ENCODE peak calls at places on chromosomes 16 and 17, in six cellular contexts. One of them, this sample, is unnamed. For H3K9me2, the result is how much of the 10 kb centered on the place peaks cover.

GRCh38 chr17:56917559-56918296 is 3.9 kb upstream of the TRIM25 start:
- DNase-seq in MM.1S: no peak
- DNase-seq in GM23248: peak
- DNase-seq in SK-N-SH: no peak
- DNase-seq in OCI-LY7: no peak
- DNase-seq in PC-9: no peak
- DNase-seq in this sample: no peak

GRCh38 chr16:80058236-80058635 is 457.7 kb upstream of the MAF start:
- DNase-seq in OCI-LY7: no peak
- DNase-seq in PC-9: no peak
- DNase-seq in GM23248: no peak
- DNase-seq in MM.1S: no peak
- DNase-seq in SK-N-SH: no peak
- DNase-seq in this sample: peak

GRCh38 chr17:3535253-3535995 is 22.2 kb downstream of the TRPV3 start:
- DNase-seq in OCI-LY7: peak
- DNase-seq in SK-N-SH: peak
- DNase-seq in MM.1S: no peak
- DNase-seq in GM23248: peak
- DNase-seq in PC-9: no peak
- DNase-seq in this sample: peak

GRCh38 chr16:6206080-6206479 is 1108.5 kb upstream of the EEF2KMT start:
- DNase-seq in GM23248: no peak
- DNase-seq in PC-9: no peak
- DNase-seq in OCI-LY7: no peak
- DNase-seq in MM.1S: no peak
- DNase-seq in SK-N-SH: no peak
- DNase-seq in this sample: no peak

GRCh38 chr16:84741351-84741791 is 41.6 kb downstream of the USP10 start:
- DNase-seq in PC-9: no peak
- DNase-seq in MM.1S: no peak
- DNase-seq in SK-N-SH: no peak
- DNase-seq in OCI-LY7: no peak
- DNase-seq in GM23248: peak
- DNase-seq in this sample: no peak

GRCh38 chr16:58226790-58227189 is 28.9 kb upstream of the CSNK2A2 start:
- DNase-seq in GM23248: no peak
- DNase-seq in PC-9: no peak
- DNase-seq in MM.1S: no peak
- DNase-seq in OCI-LY7: no peak
- DNase-seq in SK-N-SH: no peak
- DNase-seq in this sample: no peak

GRCh38 chr16:25064967-25065366 is 46.6 kb upstream of the LCMT1 start:
- DNase-seq in OCI-LY7: no peak
- DNase-seq in PC-9: no peak
- DNase-seq in MM.1S: no peak
- DNase-seq in SK-N-SH: no peak
- DNase-seq in GM23248: peak
- DNase-seq in this sample: no peak

GRCh38 chr16:52553322-52553721 is 6.4 kb upstream of the TOX3 start:
- DNase-seq in SK-N-SH: no peak
- DNase-seq in GM23248: no peak
- DNase-seq in MM.1S: no peak
- DNase-seq in OCI-LY7: no peak
- DNase-seq in PC-9: no peak
- DNase-seq in this sample: no peak

GRCh38 chr17:65297384-65297783 is 160.2 kb downstream of the RGS9 start:
- DNase-seq in GM23248: peak
- DNase-seq in OCI-LY7: no peak
- DNase-seq in SK-N-SH: no peak
- DNase-seq in PC-9: no peak
- DNase-seq in MM.1S: no peak
- DNase-seq in this sample: no peak

GRCh38 chr17:49443862-49444261 is 29.2 kb upstream of the PHB1 start:
- DNase-seq in PC-9: no peak
- DNase-seq in SK-N-SH: no peak
- DNase-seq in OCI-LY7: no peak
- DNase-seq in GM23248: peak
- DNase-seq in MM.1S: no peak
- DNase-seq in this sample: no peak

GRCh38 chr17:51128089-51128488 is 7.4 kb upstream of the SPAG9 start:
- DNase-seq in SK-N-SH: no peak
- DNase-seq in PC-9: no peak
- DNase-seq in GM23248: peak
- DNase-seq in OCI-LY7: no peak
- DNase-seq in MM.1S: no peak
- DNase-seq in this sample: no peak

GRCh38 chr16:74052006-74052405 is 244.6 kb upstream of the PSMD7 start:
- DNase-seq in GM23248: no peak
- DNase-seq in OCI-LY7: no peak
- DNase-seq in MM.1S: no peak
- DNase-seq in SK-N-SH: no peak
- DNase-seq in PC-9: no peak
- DNase-seq in this sample: no peak
- H3K9me2 ChIP-seq in GM23248: under half
- H3K9me2 ChIP-seq in OCI-LY7: under half
- H3K9me2 ChIP-seq in MM.1S: under half
- H3K9me2 ChIP-seq in SK-N-SH: under half
- H3K9me2 ChIP-seq in PC-9: under half
- H3K9me2 ChIP-seq in this sample: under half

DNA sequence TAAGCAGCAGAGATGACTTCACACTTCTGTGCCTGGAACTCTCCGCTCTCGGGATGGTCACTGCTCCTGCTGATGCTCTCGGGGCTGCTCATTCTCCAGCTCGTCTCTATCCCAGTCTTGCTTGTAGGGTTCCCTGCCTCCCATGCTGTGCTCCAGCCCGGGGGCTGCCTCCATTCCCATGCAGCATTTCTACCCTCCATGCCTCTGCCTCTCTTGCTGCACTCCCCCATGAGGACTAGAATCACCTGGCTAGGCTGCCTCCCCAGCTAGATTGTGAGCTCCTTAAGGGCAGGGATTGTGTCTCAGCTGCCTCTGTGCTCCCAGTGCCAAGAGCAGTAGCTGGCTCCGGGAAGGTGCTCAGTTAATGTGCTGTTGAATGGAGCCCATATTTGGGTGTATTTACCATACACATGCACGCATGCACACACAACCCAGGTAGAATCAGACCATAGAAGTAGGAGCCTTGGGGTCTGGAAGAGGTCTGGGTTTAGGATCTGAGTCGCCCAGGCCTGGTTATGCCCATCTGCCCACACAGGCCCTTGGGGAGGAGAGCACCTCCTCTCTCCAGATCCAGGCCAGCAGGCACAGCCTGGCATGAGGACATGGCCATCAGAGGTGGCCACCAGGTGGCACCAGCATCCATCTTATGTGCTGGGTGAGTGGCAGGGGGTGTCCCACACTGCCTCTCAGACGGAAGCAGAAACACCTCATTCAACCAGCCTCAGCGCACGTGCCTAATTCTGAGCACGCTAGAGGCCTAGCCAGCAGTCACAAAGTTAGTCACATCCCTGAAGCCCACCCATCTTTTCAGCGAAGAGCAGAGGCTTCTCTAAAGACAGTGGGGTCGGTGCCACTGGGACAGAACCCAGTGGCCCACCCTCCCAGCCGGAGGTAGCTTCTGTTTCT is 9.3 kb downstream of the GIT1 start:
- DNase-seq in PC-9: peak
- DNase-seq in GM23248: peak
- DNase-seq in SK-N-SH: peak
- DNase-seq in MM.1S: peak
- DNase-seq in OCI-LY7: peak
- DNase-seq in this sample: peak
- H3K4me2 ChIP-seq in PC-9: no peak
- H3K4me2 ChIP-seq in GM23248: no peak
- H3K4me2 ChIP-seq in SK-N-SH: no peak
- H3K4me2 ChIP-seq in MM.1S: no peak
- H3K4me2 ChIP-seq in OCI-LY7: no peak
- H3K4me2 ChIP-seq in this sample: no peak

GRCh38 chr17:80354381-80354780 is 60.6 kb upstream of the ENDOV start:
- DNase-seq in SK-N-SH: no peak
- DNase-seq in MM.1S: no peak
- DNase-seq in GM23248: no peak
- DNase-seq in PC-9: no peak
- DNase-seq in OCI-LY7: no peak
- DNase-seq in this sample: no peak
- H3K9me2 ChIP-seq in SK-N-SH: under half
- H3K9me2 ChIP-seq in MM.1S: under half
- H3K9me2 ChIP-seq in GM23248: under half
- H3K9me2 ChIP-seq in PC-9: under half
- H3K9me2 ChIP-seq in OCI-LY7: under half
- H3K9me2 ChIP-seq in this sample: under half

GRCh38 chr17:42422412-42422957 is 571 bp downstream of the CAVIN1 start:
- DNase-seq in MM.1S: peak
- DNase-seq in GM23248: peak
- DNase-seq in SK-N-SH: peak
- DNase-seq in OCI-LY7: no peak
- DNase-seq in PC-9: peak
- DNase-seq in this sample: peak
- H3K4me2 ChIP-seq in MM.1S: peak
- H3K4me2 ChIP-seq in GM23248: peak
- H3K4me2 ChIP-seq in SK-N-SH: peak
- H3K4me2 ChIP-seq in OCI-LY7: peak
- H3K4me2 ChIP-seq in PC-9: peak
- H3K4me2 ChIP-seq in this sample: peak

GRCh38 chr17:74777884-74778490 is 1.8 kb upstream of the NAT9 start:
- DNase-seq in MM.1S: no peak
- DNase-seq in OCI-LY7: no peak
- DNase-seq in GM23248: no peak
- DNase-seq in PC-9: no peak
- DNase-seq in SK-N-SH: no peak
- DNase-seq in this sample: no peak

GRCh38 chr17:74776990-74777389 is 845 bp upstream of the NAT9 start:
- DNase-seq in MM.1S: no peak
- DNase-seq in OCI-LY7: no peak
- DNase-seq in GM23248: peak
- DNase-seq in PC-9: no peak
- DNase-seq in SK-N-SH: no peak
- DNase-seq in this sample: no peak

GRCh38 chr17:74779948-74780400 is 3.8 kb upstream of the NAT9 start:
- DNase-seq in SK-N-SH: no peak
- DNase-seq in MM.1S: no peak
- DNase-seq in GM23248: no peak
- DNase-seq in OCI-LY7: peak
- DNase-seq in PC-9: no peak
- DNase-seq in this sample: no peak

GRCh38 chr17:74780443-74781238 is 4.5 kb upstream of the NAT9 start:
- DNase-seq in GM23248: no peak
- DNase-seq in SK-N-SH: peak
- DNase-seq in PC-9: peak
- DNase-seq in OCI-LY7: peak
- DNase-seq in MM.1S: peak
- DNase-seq in this sample: no peak

DNA sequence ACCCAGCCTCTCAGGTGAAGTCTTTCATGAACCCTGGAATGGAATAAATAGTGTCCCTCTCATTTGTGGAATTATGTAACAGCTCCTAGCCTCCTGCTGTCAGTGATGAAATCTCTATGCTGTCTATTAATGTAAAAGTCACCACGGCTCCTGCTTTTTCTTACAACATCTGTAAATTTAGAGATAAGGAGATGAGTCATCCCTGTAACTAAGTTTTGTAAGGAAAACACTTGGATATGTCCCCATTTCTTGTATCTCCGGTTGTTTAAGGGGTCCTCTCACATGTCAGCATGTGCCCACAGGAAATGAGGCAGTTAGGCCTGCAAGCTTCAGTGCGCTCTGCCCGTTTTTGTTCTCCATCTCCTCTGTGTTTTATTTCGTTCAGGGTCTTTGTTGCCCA is 2.8 kb upstream of the NAT9 start:
- DNase-seq in GM23248: peak
- DNase-seq in SK-N-SH: no peak
- DNase-seq in PC-9: no peak
- DNase-seq in MM.1S: no peak
- DNase-seq in OCI-LY7: no peak
- DNase-seq in this sample: no peak
- H3K9me2 ChIP-seq in GM23248: under half
- H3K9me2 ChIP-seq in SK-N-SH: under half
- H3K9me2 ChIP-seq in PC-9: under half
- H3K9me2 ChIP-seq in MM.1S: under half
- H3K9me2 ChIP-seq in OCI-LY7: under half
- H3K9me2 ChIP-seq in this sample: under half

GRCh38 chr16:12315330-12316138 is 339.0 kb downstream of the SNX29 start:
- DNase-seq in MM.1S: no peak
- DNase-seq in GM23248: no peak
- DNase-seq in PC-9: no peak
- DNase-seq in SK-N-SH: no peak
- DNase-seq in OCI-LY7: no peak
- DNase-seq in this sample: peak
- H3K4me2 ChIP-seq in MM.1S: no peak
- H3K4me2 ChIP-seq in GM23248: no peak
- H3K4me2 ChIP-seq in PC-9: no peak
- H3K4me2 ChIP-seq in SK-N-SH: no peak
- H3K4me2 ChIP-seq in OCI-LY7: peak
- H3K4me2 ChIP-seq in this sample: peak

GRCh38 chr17:8857919-8858318 is 9.6 kb downstream of the PIK3R6 start:
- DNase-seq in PC-9: no peak
- DNase-seq in OCI-LY7: peak
- DNase-seq in MM.1S: peak
- DNase-seq in SK-N-SH: no peak
- DNase-seq in GM23248: peak
- DNase-seq in this sample: no peak
- H3K9me2 ChIP-seq in PC-9: under half
- H3K9me2 ChIP-seq in OCI-LY7: under half
- H3K9me2 ChIP-seq in MM.1S: under half
- H3K9me2 ChIP-seq in SK-N-SH: under half
- H3K9me2 ChIP-seq in GM23248: under half
- H3K9me2 ChIP-seq in this sample: under half

GRCh38 chr17:82246365-82247174 is 17.7 kb downstream of the SLC16A3 start:
- DNase-seq in MM.1S: no peak
- DNase-seq in PC-9: peak
- DNase-seq in SK-N-SH: peak
- DNase-seq in GM23248: peak
- DNase-seq in OCI-LY7: no peak
- DNase-seq in this sample: peak
- H3K4me2 ChIP-seq in MM.1S: no peak
- H3K4me2 ChIP-seq in PC-9: peak
- H3K4me2 ChIP-seq in SK-N-SH: no peak
- H3K4me2 ChIP-seq in GM23248: no peak
- H3K4me2 ChIP-seq in OCI-LY7: no peak
- H3K4me2 ChIP-seq in this sample: no peak